ENCODE peak calls at places on chromosome 19, in four cellular contexts. R, P, B and S are unnamed samples.

GRCh38 chr19:46759817-46760333 is 13.6 kb upstream of the STRN4 start:
- DNase-seq in R (no peak), P (no peak), B (no peak), S (no peak)

GRCh38 chr19:54502518-54503048 is at the start of gene LAIR2:
- DNase-seq in R (no peak), P (no peak), B (no peak), S (no peak)

GRCh38 chr19:3788991-3789778 is 3.0 kb upstream of the MATK start:
- DNase-seq in R (no peak), P (no peak), B (no peak), S (no peak)

GRCh38 chr19:4436231-4436630 is 21.4 kb downstream of the UBXN6 start:
- DNase-seq in R (no peak), P (no peak), B (no peak), S (no peak)

GRCh38 chr19:10222201-10222890 is 8.8 kb downstream of the S1PR2 start:
- DNase-seq in R (no peak), P (no peak), B (no peak), S (no peak)

GRCh38 chr19:54478677-54479266 is 5.7 kb upstream of the CDC42EP5 start:
- DNase-seq in R (no peak), P (peak), B (no peak), S (no peak)

GRCh38 chr19:9183000-9183399 is 4.2 kb downstream of the OR7D2 start:
- DNase-seq in R (no peak), P (no peak), B (no peak), S (no peak)

GRCh38 chr19:54684537-54684936 is 21.8 kb downstream of the LILRB4 start:
- DNase-seq in R (no peak), P (peak), B (no peak), S (no peak)

GRCh38 chr19:38321646-38322323 is 2.1 kb downstream of the KCNK6 start:
- DNase-seq in R (peak), P (no peak), B (no peak), S (no peak)

GRCh38 chr19:51439021-51439465 is 19.2 kb downstream of the SIGLEC8 start:
- DNase-seq in R (no peak), P (peak), B (peak), S (no peak)

GRCh38 chr19:39590265-39590664 is 12.1 kb upstream of the LGALS13 start:
- DNase-seq in R (no peak), P (peak), B (no peak), S (no peak)

GRCh38 chr19:36246006-36246391 is 31.1 kb downstream of the ZNF146 start:
- DNase-seq in R (no peak), P (no peak), B (no peak), S (no peak)

GRCh38 chr19:58372311-58373133 is 8.3 kb downstream of the ZNF837 start:
- DNase-seq in R (no peak), P (no peak), B (no peak), S (no peak)

GRCh38 chr19:38209671-38210457 is 14.2 kb downstream of the DPF1 start:
- DNase-seq in R (peak), P (peak), B (no peak), S (no peak)

GRCh38 chr19:45069056-45069455 is 7.2 kb downstream of the ZNF296 start:
- DNase-seq in R (no peak), P (peak), B (no peak), S (no peak)

GRCh38 chr19:13092608-13093260 is 9.9 kb downstream of the LYL1 start:
- DNase-seq in R (no peak), P (peak), B (no peak), S (no peak)

GRCh38 chr19:17803264-17803896 is 8.4 kb downstream of the B3GNT3 start:
- DNase-seq in R (no peak), P (no peak), B (no peak), S (no peak)